ENCODE peak calls at places on chromosomes 2 and 18, in six cellular contexts. O is pancreas, N is kidney, K is neural progenitor cell, Y is endothelial cell, X is Caco-2. V is an unnamed sample.

GRCh38 chr18:36782710-36783109 is 46.1 kb downstream of the TPGS2 start:
- DNase-seq in O (no peak), N (no peak), K (no peak), Y (no peak), X (no peak), V (no peak)

GRCh38 chr2:190698895-190699294 is 50.0 kb downstream of the NAB1 start:
- DNase-seq in O (no peak), N (no peak), K (peak), Y (peak), X (no peak), V (no peak)

GRCh38 chr2:132488491-132488890 is 71.9 kb downstream of the GPR39 start:
- DNase-seq in O (no peak), N (no peak), K (no peak), Y (no peak), X (no peak), V (no peak)

GRCh38 chr2:122221665-122222064 is 466.2 kb downstream of the TSN start:
- DNase-seq in O (no peak), N (no peak), K (no peak), Y (no peak), X (no peak), V (no peak)

GRCh38 chr2:164609790-164610189 is 11.5 kb downstream of the GRB14 start:
- DNase-seq in O (no peak), N (no peak), K (no peak), Y (no peak), X (no peak), V (no peak)

GRCh38 chr2:109063326-109063670 is 65.7 kb upstream of the SH3RF3 start:
- DNase-seq in O (no peak), N (no peak), K (no peak), Y (no peak), X (no peak), V (no peak)

GRCh38 chr2:109662889-109663288 is 48.7 kb downstream of the SOWAHC start:
- DNase-seq in O (no peak), N (no peak), K (no peak), Y (no peak), X (no peak), V (no peak)

GRCh38 chr2:230318190-230319121 is 8.5 kb upstream of the SP140L start:
- DNase-seq in O (no peak), N (no peak), K (no peak), Y (no peak), X (no peak), V (no peak)

GRCh38 chr2:42124051-42124813 is 44.9 kb upstream of the EML4 start:
- DNase-seq in O (no peak), N (no peak), K (no peak), Y (no peak), X (no peak), V (no peak)

GRCh38 chr2:62194558-62195420 is 1.1 kb upstream of the B3GNT2 start:
- DNase-seq in O (no peak), N (peak), K (no peak), Y (no peak), X (no peak), V (no peak)

GRCh38 chr2:61853086-61853847 is 593 bp downstream of the FAM161A start:
- DNase-seq in O (peak), N (no peak), K (peak), Y (no peak), X (peak), V (no peak)

GRCh38 chr2:197372582-197372981 is 62.0 kb upstream of the ANKRD44 start:
- DNase-seq in O (no peak), N (no peak), K (no peak), Y (no peak), X (no peak), V (no peak)

GRCh38 chr2:72124391-72124790 is 23.3 kb downstream of the CYP26B1 start:
- DNase-seq in O (no peak), N (no peak), K (no peak), Y (no peak), X (no peak), V (no peak)

GRCh38 chr2:101699191-101699938 is 1.9 kb downstream of the MAP4K4 start:
- DNase-seq in O (no peak), N (no peak), K (peak), Y (no peak), X (no peak), V (no peak)

GRCh38 chr2:241551599-241551997 is 6.9 kb upstream of the BOK start:
- DNase-seq in O (no peak), N (no peak), K (no peak), Y (no peak), X (no peak), V (no peak)

GRCh38 chr18:79524181-79525078 is 128.7 kb downstream of the NFATC1 start:
- DNase-seq in O (no peak), N (peak), K (no peak), Y (no peak), X (no peak), V (no peak)

GRCh38 chr2:127642706-127643697 is 3.0 kb upstream of the GPR17 start:
- DNase-seq in O (no peak), N (peak), K (no peak), Y (no peak), X (no peak), V (no peak)

GRCh38 chr2:65366595-65367125 is 65.7 kb downstream of the SPRED2 start:
- DNase-seq in O (no peak), N (no peak), K (no peak), Y (no peak), X (peak), V (no peak)

GRCh38 chr2:27322766-27323591 is at the start of gene MPV17:
- DNase-seq in O (peak), N (peak), K (peak), Y (peak), X (peak), V (peak)

GRCh38 chr2:238930216-238930615 is 82.3 kb downstream of the TWIST2 start:
- DNase-seq in O (no peak), N (no peak), K (no peak), Y (no peak), X (no peak), V (no peak)

GRCh38 chr18:13463526-13463925 is 245.0 kb downstream of the LDLRAD4 start:
- DNase-seq in O (no peak), N (no peak), K (no peak), Y (no peak), X (no peak), V (no peak)

GRCh38 chr18:24632158-24632988 is 171.9 kb downstream of the HRH4 start:
- DNase-seq in O (no peak), N (no peak), K (peak), Y (no peak), X (no peak), V (no peak)

GRCh38 chr2:145905371-145905770 is 1385.5 kb upstream of the ZEB2 start:
- DNase-seq in O (no peak), N (no peak), K (no peak), Y (no peak), X (no peak), V (no peak)

GRCh38 chr18:69102959-69103358 is 297.7 kb upstream of the DOK6 start:
- DNase-seq in O (no peak), N (no peak), K (no peak), Y (no peak), X (no peak), V (no peak)

GRCh38 chr18:57210711-57211411 is 64.0 kb downstream of the BOD1L2 start:
- DNase-seq in O (no peak), N (no peak), K (no peak), Y (no peak), X (peak), V (no peak)

GRCh38 chr2:173427887-173428683 is 73.4 kb downstream of the CDCA7 start:
- DNase-seq in O (peak), N (no peak), K (no peak), Y (no peak), X (no peak), V (no peak)

GRCh38 chr2:161999331-161999730 is 74.7 kb downstream of the DPP4 start:
- DNase-seq in O (no peak), N (no peak), K (no peak), Y (no peak), X (no peak), V (no peak)

GRCh38 chr2:241900251-241901017 is 30.9 kb downstream of the RTP5 start:
- DNase-seq in O (peak), N (peak), K (no peak), Y (no peak), X (no peak), V (no peak)

GRCh38 chr2:123596649-123597048 is 428.4 kb upstream of the CNTNAP5 start:
- DNase-seq in O (no peak), N (no peak), K (no peak), Y (no peak), X (no peak), V (no peak)

GRCh38 chr2:212770240-212770639 is 231.6 kb upstream of the ERBB4 start:
- DNase-seq in O (no peak), N (no peak), K (no peak), Y (no peak), X (no peak), V (no peak)

GRCh38 chr2:161943012-161943411 is 131.0 kb downstream of the DPP4 start:
- DNase-seq in O (no peak), N (no peak), K (no peak), Y (no peak), X (no peak), V (no peak)

GRCh38 chr2:113847144-113847543 is 42.7 kb upstream of the ACTR3 start:
- DNase-seq in O (no peak), N (no peak), K (no peak), Y (no peak), X (no peak), V (no peak)

GRCh38 chr2:218393750-218394290 is 5.8 kb upstream of the CTDSP1 start:
- DNase-seq in O (no peak), N (no peak), K (no peak), Y (no peak), X (no peak), V (no peak)

GRCh38 chr2:14182227-14182946 is 450.1 kb upstream of the LRATD1 start:
- DNase-seq in O (no peak), N (peak), K (no peak), Y (no peak), X (no peak), V (no peak)

GRCh38 chr2:182907081-182907830 is 40.8 kb upstream of the FRZB start:
- DNase-seq in O (no peak), N (no peak), K (peak), Y (no peak), X (no peak), V (no peak)

GRCh38 chr2:158688722-158689121 is 106.4 kb upstream of the DAPL1 start:
- DNase-seq in O (no peak), N (no peak), K (no peak), Y (no peak), X (no peak), V (no peak)

GRCh38 chr2:96164459-96165184 is 19.4 kb upstream of the DUSP2 start:
- DNase-seq in O (no peak), N (no peak), K (peak), Y (no peak), X (no peak), V (no peak)

GRCh38 chr2:217270801-217271121 is 410.9 kb upstream of the TNP1 start:
- DNase-seq in O (no peak), N (no peak), K (no peak), Y (no peak), X (no peak), V (no peak)

GRCh38 chr2:233430091-233430490 is 75.8 kb downstream of the DGKD start:
- DNase-seq in O (no peak), N (no peak), K (no peak), Y (no peak), X (no peak), V (no peak)

GRCh38 chr2:46705663-46706062 is 209.9 kb downstream of the MCFD2 start:
- DNase-seq in O (no peak), N (no peak), K (no peak), Y (no peak), X (no peak), V (no peak)

GRCh38 chr2:46703588-46703987 is 212.0 kb downstream of the MCFD2 start:
- DNase-seq in O (no peak), N (no peak), K (no peak), Y (no peak), X (no peak), V (no peak)

GRCh38 chr2:46706264-46706983 is 209.2 kb downstream of the MCFD2 start:
- DNase-seq in O (no peak), N (no peak), K (peak), Y (no peak), X (no peak), V (no peak)

GRCh38 chr2:46702537-46702936 is 213.1 kb downstream of the MCFD2 start:
- DNase-seq in O (no peak), N (no peak), K (no peak), Y (no peak), X (no peak), V (no peak)

DNA sequence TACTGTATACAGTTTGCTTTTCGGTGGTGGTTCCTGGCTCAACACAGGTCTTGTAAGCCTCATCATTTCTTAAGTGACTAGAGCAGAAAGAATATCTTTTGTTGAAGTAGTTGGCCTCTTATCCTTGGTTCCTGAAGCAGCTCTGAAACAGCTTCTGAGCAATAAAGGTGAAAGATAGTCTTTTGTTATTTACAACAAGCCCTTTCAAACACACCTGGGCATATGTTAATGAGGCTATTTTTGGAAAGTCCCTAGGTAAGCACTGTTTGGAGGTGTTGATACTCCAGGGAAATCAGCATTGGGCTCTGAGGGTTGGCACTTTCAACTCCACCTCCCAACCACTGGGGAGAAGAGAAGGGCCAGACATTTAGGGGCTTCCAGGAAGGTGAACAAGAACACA is 211.0 kb downstream of the MCFD2 start:
- DNase-seq in O (no peak), N (no peak), K (no peak), Y (no peak), X (no peak), V (no peak)
- TF ChIP-seq CTCF in O (no peak), N (no peak), K (no peak), Y (no peak), X (no peak), V (no peak)

GRCh38 chr2:54704688-54705605 is 18.5 kb upstream of the EML6 start:
- DNase-seq in O (no peak), N (no peak), K (peak), Y (no peak), X (peak), V (no peak)
- TF ChIP-seq CTCF in O (no peak), N (peak), K (peak), Y (peak), X (peak), V (peak)

DNA sequence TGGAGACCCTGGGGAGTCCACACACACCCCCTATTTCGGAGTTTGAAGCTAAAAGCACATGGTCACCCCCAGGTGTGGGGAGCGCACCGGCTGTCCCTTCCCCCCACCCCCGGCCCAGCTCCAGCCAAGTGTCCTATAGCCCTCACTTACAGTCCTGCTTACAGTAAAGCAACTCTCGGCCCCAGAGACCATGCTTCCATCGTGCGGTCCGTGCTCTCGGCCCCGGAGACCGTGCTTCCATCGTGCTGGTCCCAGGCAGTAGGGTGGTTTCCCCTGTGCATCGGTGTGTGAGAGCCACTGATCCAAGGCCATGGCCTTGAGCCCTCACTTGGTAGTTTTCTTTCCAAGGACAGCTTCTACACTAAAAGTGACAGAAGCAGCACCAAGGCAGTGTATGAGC is 48.7 kb downstream of the GBX2 start:
- DNase-seq in O (no peak), N (no peak), K (no peak), Y (no peak), X (no peak), V (no peak)
- TF ChIP-seq CTCF in O (no peak), N (no peak), K (no peak), Y (no peak), X (no peak), V (no peak)

DNA sequence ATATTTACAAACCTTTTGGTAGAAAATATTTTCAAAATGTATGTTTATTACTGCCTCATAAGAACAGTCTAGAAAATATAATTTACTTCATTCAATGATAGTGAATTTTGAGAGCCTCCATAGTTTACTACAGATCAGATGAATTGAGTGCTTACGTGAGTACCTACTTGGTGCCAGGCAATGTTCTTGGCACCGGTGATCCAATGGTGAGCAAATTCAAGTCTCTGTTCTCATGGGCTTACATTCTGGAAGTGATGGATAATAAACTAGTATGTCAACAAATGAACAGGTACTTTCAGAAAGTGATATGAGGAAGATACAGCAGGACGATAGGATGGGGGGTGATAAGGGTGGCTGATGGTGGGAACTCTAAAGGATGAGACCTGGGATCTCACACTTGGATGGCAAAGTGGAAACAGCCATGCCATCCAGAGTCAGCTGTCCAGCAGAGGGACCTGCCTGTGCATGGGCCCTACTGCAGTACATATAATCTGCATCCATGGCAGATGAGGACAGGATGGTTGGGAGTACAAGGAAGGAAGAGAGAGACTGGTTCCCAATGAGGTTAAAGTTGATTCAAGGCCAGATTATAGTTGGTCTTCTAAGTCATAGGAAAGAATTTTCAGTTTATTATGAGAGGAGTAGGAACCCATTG is 277.0 kb downstream of the NEDD4L start:
- DNase-seq in O (no peak), N (no peak), K (no peak), Y (no peak), X (no peak), V (no peak)
- TF ChIP-seq CTCF in O (no peak), N (no peak), K (no peak), Y (no peak), X (no peak), V (no peak)

V was measured in mesothelial cell of epicardium.